ENCODE peak calls at places on chromosomes 6 and 20, in six cellular contexts. Y is T-cell; T is NCI-H1092 treated with DMSO at 0.1 percent for 48 hours; H is hypothalamus; N is pancreas; Q is naive thymus-derived CD8-positive, alpha-beta T cell. W is an unnamed sample.

GRCh38 chr20:19811231-19811630 is 53.2 kb downstream of the RIN2 start:
- DNase-seq in H (no peak), N (no peak), Q (no peak), T (no peak), Y (no peak), W (no peak)

GRCh38 chr6:112223070-112223861 is 31.1 kb downstream of the LAMA4 start:
- DNase-seq in T (no peak), N (no peak), H (no peak), Y (no peak), Q (no peak), W (peak; percentile 5)

GRCh38 chr6:47057830-47058540 is 15.9 kb upstream of the ADGRF1 start:
- DNase-seq in H (no peak), T (no peak), Y (no peak), N (no peak), Q (no peak), W (no peak)

GRCh38 chr20:52340036-52340634 is 148.6 kb upstream of the ZFP64 start:
- DNase-seq in N (no peak), H (no peak), Q (no peak), Y (no peak), T (no peak), W (no peak)

GRCh38 chr6:6026513-6027205 is 19.9 kb upstream of the NRN1 start:
- DNase-seq in H (no peak), Y (no peak), Q (no peak), T (no peak), N (no peak), W (no peak)

GRCh38 chr6:105363100-105363754 is 39.7 kb downstream of the PREP start:
- DNase-seq in T (peak; percentile 17), N (no peak), H (no peak), Y (no peak), Q (no peak), W (no peak)

GRCh38 chr20:63321148-63321831 is 28.3 kb downstream of the COL20A1 start:
- DNase-seq in N (peak; percentile 58), Q (peak; percentile 26), Y (no peak), T (no peak), H (no peak), W (no peak)

GRCh38 chr20:42734660-42735368 is 454.9 kb downstream of the PTPRT start:
- DNase-seq in Y (no peak), H (no peak), Q (no peak), N (no peak), T (no peak), W (no peak)

GRCh38 chr20:5831539-5832237 is 81.5 kb downstream of the SHLD1 start:
- DNase-seq in Y (no peak), H (no peak), Q (no peak), T (no peak), N (no peak), W (no peak)

GRCh38 chr20:1934578-1935573 is 39.7 kb downstream of the SIRPA start:
- DNase-seq in T (no peak), N (no peak), Y (no peak), Q (no peak), H (no peak), W (peak; percentile 15)

GRCh38 chr6:2632943-2633584 is 117.7 kb downstream of the MYLK4 start:
- DNase-seq in Q (no peak), T (no peak), Y (no peak), H (no peak), N (no peak), W (no peak)

GRCh38 chr6:82711992-82712788 is 348.6 kb downstream of the TPBG start:
- DNase-seq in T (no peak), H (no peak), N (no peak), Y (no peak), Q (no peak), W (no peak)

GRCh38 chr6:128209771-128210170 is 308.9 kb upstream of the THEMIS start:
- DNase-seq in N (no peak), Q (no peak), Y (no peak), H (no peak), T (no peak), W (no peak)

GRCh38 chr6:89895273-89895874 is 1.1 kb downstream of the GJA10 start:
- DNase-seq in N (no peak), Y (no peak), Q (no peak), H (no peak), T (no peak), W (no peak)

GRCh38 chr20:62708591-62709536 is at the start of gene NTSR1:
- DNase-seq in T (no peak), Q (no peak), N (peak; percentile 56), Y (no peak), H (no peak), W (no peak)

GRCh38 chr6:105097288-105097687 is 82.5 kb downstream of the POPDC3 start:
- DNase-seq in N (peak; percentile 90), H (no peak), Y (no peak), T (no peak), Q (no peak), W (no peak)

GRCh38 chr6:30913721-30914075 is 340 bp upstream of the VARS2 start:
- DNase-seq in H (no peak), T (no peak), Y (no peak), N (no peak), Q (no peak), W (no peak)

GRCh38 chr20:23331951-23332350 is 18.6 kb upstream of the NXT1 start:
- DNase-seq in T (no peak), Y (no peak), Q (no peak), N (no peak), H (no peak), W (no peak)

GRCh38 chr6:132132911-132133639 is 181.9 kb upstream of the CCN2 start:
- DNase-seq in N (no peak), Q (no peak), Y (no peak), H (no peak), T (no peak), W (no peak)

GRCh38 chr6:5111626-5112025 is 26.5 kb downstream of the PPP1R3G start:
- DNase-seq in Y (no peak), H (no peak), N (no peak), Q (no peak), T (no peak), W (no peak)

GRCh38 chr6:170233304-170234205 is 57.3 kb downstream of the DLL1 start:
- DNase-seq in N (no peak), H (no peak), Y (no peak), T (no peak), Q (peak; percentile 45), W (no peak)

GRCh38 chr20:10487354-10488115 is 52.4 kb downstream of the SLX4IP start:
- DNase-seq in Q (no peak), T (no peak), Y (no peak), N (no peak), H (no peak), W (no peak)

GRCh38 chr20:58618694-58619540 is 32.2 kb upstream of the STX16 start:
- DNase-seq in Q (peak; percentile 57), T (no peak), H (no peak), Y (no peak), N (no peak), W (no peak)

GRCh38 chr6:164887660-164888059 is 421.7 kb downstream of the C6orf118 start:
- DNase-seq in Y (no peak), T (no peak), Q (no peak), N (no peak), H (no peak), W (no peak)

GRCh38 chr6:16184129-16184528 is 54.3 kb upstream of the GMPR start:
- DNase-seq in Q (no peak), N (no peak), T (peak; percentile 1), H (no peak), Y (no peak), W (no peak)

GRCh38 chr6:6872924-6873344 is 234.8 kb upstream of the RREB1 start:
- DNase-seq in Y (no peak), Q (no peak), H (no peak), N (no peak), T (no peak), W (no peak)

GRCh38 chr6:44453146-44453545 is 65.6 kb downstream of the CDC5L start:
- DNase-seq in T (no peak), Y (no peak), Q (no peak), N (no peak), H (no peak), W (no peak)

GRCh38 chr6:5893295-5893694 is 113.4 kb downstream of the NRN1 start:
- DNase-seq in H (no peak), N (no peak), T (no peak), Y (no peak), Q (no peak), W (no peak)